ENCODE peak calls at places on chromosomes 11 and 22, in five cellular contexts. S is LoVo; A is stimulated activated CD8-positive, alpha-beta memory T cell treated with anti-CD3 and anti-CD28 coated beads, Interleukin-7, amount 100 ng/mL, for 24 hours; J is fibroblast of the aortic adventitia; K is iris pigment epithelial cell. O is an unnamed sample.

GRCh38 chr11:61694971-61695706 is 14.9 kb downstream of the DAGLA start:
- DNase-seq in S (no peak), A (no peak), J (no peak), K (no peak), O (no peak)

GRCh38 chr11:6321961-6322362 is 1.7 kb upstream of the CAVIN3 start:
- DNase-seq in S (no peak), A (no peak), J (peak; percentile 62), K (peak; percentile 55), O (peak; percentile 83)

GRCh38 chr11:1399386-1400167 is 9.8 kb downstream of the BRSK2 start:
- DNase-seq in S (no peak), A (no peak), J (no peak), K (no peak), O (no peak)

GRCh38 chr22:33875316-33875715 is 45.0 kb downstream of the LARGE1 start:
- DNase-seq in S (no peak), A (no peak), J (no peak), K (no peak), O (no peak)

GRCh38 chr22:44821741-44822425 is 69.5 kb downstream of the ARHGAP8 start:
- DNase-seq in S (no peak), A (no peak), J (no peak), K (no peak), O (no peak)

GRCh38 chr22:37639070-37639760 is at the start of gene SH3BP1:
- DNase-seq in S (peak; percentile 35), A (no peak), J (no peak), K (no peak), O (peak; percentile 70)

GRCh38 chr11:110968348-110969062 is 256.3 kb upstream of the ARHGAP20 start:
- DNase-seq in S (no peak), A (no peak), J (no peak), K (peak; percentile 80), O (peak; percentile 73)

GRCh38 chr11:93775289-93775688 is 8.8 kb upstream of the MED17 start:
- DNase-seq in S (no peak), A (no peak), J (no peak), K (peak; percentile 13), O (peak; percentile 27)

GRCh38 chr11:73680687-73681086 is 34.3 kb downstream of the PLEKHB1 start:
- DNase-seq in S (no peak), A (no peak), J (no peak), K (peak; percentile 31), O (no peak)

GRCh38 chr11:503179-503981 is 3.7 kb downstream of the RNH1 start:
- DNase-seq in S (no peak), A (no peak), J (peak; percentile 90), K (peak; percentile 52), O (peak; percentile 90)

GRCh38 chr22:38819387-38819940 is 24.4 kb downstream of the NPTXR start:
- DNase-seq in S (no peak), A (no peak), J (no peak), K (no peak), O (no peak)

GRCh38 chr11:132402056-132402684 is 1031.8 kb downstream of the NTM start:
- DNase-seq in S (no peak), A (no peak), J (peak; percentile 42), K (peak; percentile 12), O (peak; percentile 73)

GRCh38 chr11:68270334-68271022 is 1.3 kb downstream of the C11orf24 start:
- DNase-seq in S (no peak), A (no peak), J (no peak), K (no peak), O (no peak)

GRCh38 chr22:27554841-27555456 is 246.6 kb downstream of the MN1 start:
- DNase-seq in S (no peak), A (no peak), J (no peak), K (no peak), O (peak; percentile 65)

GRCh38 chr11:1422481-1422880 is 32.7 kb downstream of the BRSK2 start:
- DNase-seq in S (no peak), A (no peak), J (no peak), K (peak; percentile 9), O (peak; percentile 33)

GRCh38 chr11:98736813-98737212 is 283.9 kb upstream of the CNTN5 start:
- DNase-seq in S (no peak), A (no peak), J (no peak), K (no peak), O (no peak)

GRCh38 chr22:45886502-45886901 is 90.5 kb downstream of the WNT7B start:
- DNase-seq in S (no peak), A (no peak), J (no peak), K (no peak), O (no peak)

GRCh38 chr22:47783433-47784366 is 1021.2 kb downstream of the TBC1D22A start:
- DNase-seq in S (no peak), A (no peak), J (no peak), K (no peak), O (no peak)

GRCh38 chr22:43238526-43239006 is 51.6 kb upstream of the TTLL12 start:
- DNase-seq in S (no peak), A (no peak), J (peak; percentile 8), K (no peak), O (no peak)

GRCh38 chr11:111540921-111541208 is 345 bp downstream of the LAYN start:
- DNase-seq in S (no peak), A (no peak), J (peak; percentile 15), K (no peak), O (no peak)

GRCh38 chr11:6755303-6755952 is 16.3 kb downstream of the OR2AG2 start:
- DNase-seq in S (peak; percentile 46), A (no peak), J (peak; percentile 63), K (peak; percentile 30), O (peak; percentile 52)

GRCh38 chr11:75277991-75278790 is 37.6 kb downstream of the TPBGL start:
- DNase-seq in S (no peak), A (no peak), J (no peak), K (no peak), O (no peak)

GRCh38 chr11:73577496-73577917 is 20.4 kb downstream of the FAM168A start:
- DNase-seq in S (no peak), A (no peak), J (peak; percentile 73), K (peak; percentile 31), O (peak; percentile 63)

GRCh38 chr11:118623291-118623655 is 15.9 kb downstream of the PHLDB1 start:
- DNase-seq in S (peak; percentile 31), A (no peak), J (peak; percentile 53), K (peak; percentile 46), O (peak; percentile 61)

GRCh38 chr11:88206746-88207145 is 31.5 kb upstream of the RAB38 start:
- DNase-seq in S (no peak), A (no peak), J (peak; percentile 19), K (peak; percentile 24), O (peak; percentile 52)